ENCODE peak calls at places on chromosome 16, in four cellular contexts. C is mesendoderm, A is H1, U is neuronal stem cell. E is an unnamed sample.

GRCh38 chr16:6081320-6081976 is 983.9 kb upstream of the EEF2KMT start:
- DNase-seq in C (peak; percentile 62), A (peak; percentile 86), U (peak; percentile 57), E (peak; percentile 68)

GRCh38 chr16:24747425-24747824 is 18.0 kb downstream of the TNRC6A start:
- DNase-seq in C (no peak), A (no peak), U (no peak), E (no peak)

GRCh38 chr16:54627616-54628015 is 303.0 kb upstream of the IRX5 start:
- DNase-seq in C (no peak), A (no peak), U (no peak), E (no peak)

GRCh38 chr16:11535494-11535893 is 51.2 kb downstream of the LITAF start:
- DNase-seq in C (no peak), A (no peak), U (no peak), E (no peak)

GRCh38 chr16:8914098-8914497 is 31.9 kb downstream of the LITAFD start:
- DNase-seq in C (no peak), A (no peak), U (no peak), E (no peak)

GRCh38 chr16:67949645-67950044 is 5.7 kb upstream of the LCAT start:
- DNase-seq in C (no peak), A (no peak), U (no peak), E (no peak)

GRCh38 chr16:78522327-78522726 is 422.9 kb downstream of the WWOX start:
- DNase-seq in C (no peak), A (no peak), U (no peak), E (no peak)

GRCh38 chr16:61295311-61295710 is 740.9 kb downstream of the CDH8 start:
- DNase-seq in C (peak; percentile 4), A (no peak), U (no peak), E (no peak)

GRCh38 chr16:57801856-57802634 is at the start of gene KIFC3:
- DNase-seq in C (peak; percentile 78), A (peak; percentile 73), U (no peak), E (peak; percentile 49)
- H4K8ac ChIP-seq in C (no peak within 1 kb of the TSS), A (peak within 1 kb of the TSS; percentile 79), U (peak within 1 kb of the TSS; percentile 84), E (no peak within 1 kb of the TSS)

GRCh38 chr16:84596161-84596560 is 21.7 kb downstream of the COTL1 start:
- DNase-seq in C (no peak), A (no peak), U (no peak), E (no peak)
- H3K4me2 ChIP-seq in C (no peak overlapping the region), A (no peak overlapping the region), U (no peak overlapping the region), E (no peak overlapping the region)

GRCh38 chr16:75323198-75323597 is 71.8 kb upstream of the BCAR1 start:
- DNase-seq in C (peak; percentile 35), A (no peak), U (no peak), E (no peak)

GRCh38 chr16:75329933-75330332 is 78.5 kb upstream of the BCAR1 start:
- DNase-seq in C (no peak), A (no peak), U (no peak), E (no peak)

GRCh38 chr16:75322706-75323105 is 71.3 kb upstream of the BCAR1 start:
- DNase-seq in C (no peak), A (no peak), U (no peak), E (no peak)

GRCh38 chr16:75323928-75324327 is 72.5 kb upstream of the BCAR1 start:
- DNase-seq in C (no peak), A (no peak), U (no peak), E (no peak)

GRCh38 chr16:75326333-75326732 is 74.9 kb upstream of the BCAR1 start:
- DNase-seq in C (no peak), A (no peak), U (no peak), E (no peak)
- H2AK5ac ChIP-seq in C (no peak overlapping the region), A (no peak overlapping the region), U (no peak overlapping the region), E (no peak overlapping the region)

DNA sequence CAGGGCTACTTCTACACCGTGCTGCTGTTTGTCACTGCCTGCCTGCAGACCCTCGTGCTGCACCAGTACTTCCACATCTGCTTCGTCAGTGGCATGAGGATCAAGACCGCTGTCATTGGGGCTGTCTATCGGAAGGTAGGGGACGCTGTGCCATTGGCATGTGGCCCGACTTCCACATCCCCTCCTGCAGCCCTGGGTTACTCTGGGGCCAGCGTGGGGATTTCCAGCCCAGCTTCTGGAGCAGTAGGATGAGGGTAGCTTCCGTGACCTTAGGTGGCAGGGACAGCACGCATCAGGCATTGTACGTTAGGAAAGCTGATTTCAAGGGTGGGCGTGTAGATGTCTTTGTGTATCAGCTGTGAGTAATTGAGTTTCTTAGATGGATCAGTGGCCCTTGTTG is 96.5 kb downstream of the ABCC1 start:
- DNase-seq in C (no peak), A (no peak), U (no peak), E (peak; percentile 71)
- H4K8ac ChIP-seq in C (no peak overlapping the region), A (peak overlapping the region; percentile 75), U (no peak overlapping the region), E (no peak overlapping the region)

DNA sequence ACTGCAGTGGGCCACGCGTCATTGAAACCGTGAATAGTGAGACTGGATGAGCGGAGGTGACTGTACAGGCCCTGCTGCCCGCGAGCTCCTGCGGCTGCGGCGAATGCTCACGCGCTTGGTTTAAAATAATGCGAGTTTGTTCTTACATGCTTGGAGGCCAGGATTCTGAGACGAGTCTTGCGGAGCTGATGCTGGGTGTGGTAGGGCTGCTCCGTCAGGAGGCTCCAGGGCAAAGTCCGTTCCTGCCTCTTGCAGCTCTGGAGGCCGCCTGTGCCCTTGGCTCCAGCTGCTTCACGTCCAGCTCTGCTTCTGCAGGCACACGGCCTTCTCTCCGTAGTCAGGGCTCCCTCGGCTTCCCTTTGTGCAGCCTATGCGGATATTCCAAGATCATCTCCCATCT is 9.5 kb downstream of the ACSF3 start:
- DNase-seq in C (no peak), A (no peak), U (no peak), E (no peak)
- H3K4me2 ChIP-seq in C (no peak overlapping the region), A (no peak overlapping the region), U (no peak overlapping the region), E (no peak overlapping the region)

GRCh38 chr16:3106205-3106928 is 6.0 kb upstream of the ZNF205 start:
- DNase-seq in C (peak; percentile 95), A (peak; percentile 97), U (peak; percentile 89), E (peak; percentile 97)
- H2AK5ac ChIP-seq in C (no peak overlapping the region), A (no peak overlapping the region), U (no peak overlapping the region), E (no peak overlapping the region)